ENCODE peak calls at places on chromosomes 11 and 22, in eight cellular contexts. E, L, Y, H, M, V, X and U are unnamed samples.

GRCh38 chr11:88414981-88415391 is 77.5 kb upstream of the CTSC start:
- DNase-seq in E (no peak), L (no peak), Y (no peak), H (no peak), M (no peak), V (no peak), X (no peak), U (no peak)

GRCh38 chr22:30241576-30242371 is 4.8 kb downstream of the LIF start:
- DNase-seq in E (no peak), L (no peak), Y (peak; percentile 36), H (no peak), M (no peak), V (no peak), X (no peak), U (no peak)

GRCh38 chr22:20017622-20017958 is 967 bp upstream of the ARVCF start:
- DNase-seq in E (no peak), L (no peak), Y (no peak), H (no peak), M (no peak), V (no peak), X (no peak), U (no peak)

GRCh38 chr11:12372111-12372510 is 5.3 kb upstream of the PARVA start:
- DNase-seq in E (no peak), L (no peak), Y (no peak), H (no peak), M (no peak), V (no peak), X (no peak), U (no peak)

GRCh38 chr11:33207408-33207985 is 46.2 kb upstream of the CSTF3 start:
- DNase-seq in E (no peak), L (no peak), Y (no peak), H (no peak), M (no peak), V (peak; percentile 4), X (no peak), U (no peak)

GRCh38 chr11:118621071-118621815 is 13.8 kb downstream of the PHLDB1 start:
- DNase-seq in E (peak; percentile 64), L (peak; percentile 85), Y (peak; percentile 49), H (peak; percentile 77), M (no peak), V (peak; percentile 87), X (no peak), U (peak; percentile 91)

GRCh38 chr11:116457336-116458007 is 315.3 kb downstream of the BUD13 start:
- DNase-seq in E (no peak), L (no peak), Y (no peak), H (no peak), M (no peak), V (no peak), X (no peak), U (no peak)

GRCh38 chr22:45804986-45805325 is 133.3 kb downstream of the ATXN10 start:
- DNase-seq in E (peak; percentile 91), L (no peak), Y (no peak), H (peak; percentile 27), M (no peak), V (peak; percentile 92), X (no peak), U (no peak)

GRCh38 chr11:72239849-72240460 is 4.0 kb downstream of the PHOX2A start:
- DNase-seq in E (no peak), L (no peak), Y (peak; percentile 13), H (no peak), M (no peak), V (no peak), X (no peak), U (no peak)

GRCh38 chr11:72591785-72592490 is 82.3 kb downstream of the PDE2A start:
- DNase-seq in E (no peak), L (peak; percentile 31), Y (peak; percentile 33), H (no peak), M (peak; percentile 63), V (no peak), X (no peak), U (peak; percentile 79)

GRCh38 chr22:43319661-43320486 is 23.3 kb downstream of the SCUBE1 start:
- DNase-seq in E (no peak), L (no peak), Y (no peak), H (no peak), M (no peak), V (no peak), X (no peak), U (no peak)

GRCh38 chr11:64854534-64855502 is 10.4 kb upstream of the CDC42BPG start:
- DNase-seq in E (peak; percentile 84), L (no peak), Y (peak; percentile 53), H (peak; percentile 94), M (no peak), V (peak; percentile 97), X (no peak), U (no peak)

GRCh38 chr11:101848262-101848661 is 66.5 kb upstream of the CEP126 start:
- DNase-seq in E (no peak), L (no peak), Y (no peak), H (no peak), M (no peak), V (no peak), X (no peak), U (no peak)

GRCh38 chr11:67404515-67405195 is 772 bp downstream of the TBC1D10C start:
- DNase-seq in E (no peak), L (no peak), Y (peak; percentile 68), H (no peak), M (no peak), V (no peak), X (no peak), U (no peak)

GRCh38 chr22:49429066-49429465 is 398.6 kb downstream of the BRD1 start:
- DNase-seq in E (no peak), L (no peak), Y (no peak), H (no peak), M (no peak), V (no peak), X (no peak), U (no peak)

GRCh38 chr11:65212226-65212801 is 30.6 kb downstream of the CAPN1 start:
- DNase-seq in E (no peak), L (no peak), Y (no peak), H (no peak), M (no peak), V (no peak), X (no peak), U (no peak)